ENCODE peak calls at places on chromosomes 7 and 10, in ten cellular contexts. O is GM20000; J is ovary; N is cardiac muscle cell; H is CD4-positive, alpha-beta memory T cell; C is right atrium auricular region; E is uterus; T is kidney tubule cell; Q is smooth muscle cell of the brain vasculature; D is caudate nucleus. S is an unnamed sample.

GRCh38 chr10:103833731-103834365 is 21.5 kb downstream of the SH3PXD2A start:
- DNase-seq in Q (peak; percentile 59), E (peak; percentile 78), H (no peak), N (no peak), D (no peak), T (no peak), C (no peak), J (peak; percentile 84), O (no peak), S (peak; percentile 69)

GRCh38 chr10:24465124-24465874 is 256.4 kb downstream of the KIAA1217 start:
- DNase-seq in J (no peak), N (peak; percentile 35), O (no peak), E (no peak), Q (no peak), C (no peak), T (peak; percentile 68), D (no peak), H (no peak), S (no peak)

GRCh38 chr7:27073066-27073465 is 22.7 kb downstream of the HOXA1 start:
- DNase-seq in C (no peak), N (no peak), O (no peak), J (no peak), H (no peak), D (no peak), Q (no peak), E (no peak), T (no peak), S (no peak)

GRCh38 chr7:27532256-27532783 is 130.4 kb downstream of the HIBADH start:
- DNase-seq in Q (no peak), D (no peak), J (no peak), T (no peak), E (no peak), H (no peak), C (no peak), O (no peak), N (no peak), S (no peak)

GRCh38 chr7:20385121-20385520 is 54.4 kb downstream of the ITGB8 start:
- DNase-seq in N (no peak), C (no peak), E (no peak), T (peak; percentile 86), O (no peak), H (no peak), D (no peak), J (no peak), Q (no peak), S (no peak)

GRCh38 chr7:77858278-77858677 is 59.7 kb downstream of the PHTF2 start:
- DNase-seq in O (peak; percentile 21), D (no peak), E (no peak), H (no peak), Q (no peak), N (no peak), C (no peak), J (no peak), T (no peak), S (no peak)

GRCh38 chr10:1204434-1205326 is 148.5 kb downstream of the WDR37 start:
- DNase-seq in T (no peak), C (no peak), J (no peak), Q (no peak), N (no peak), D (no peak), O (no peak), H (no peak), E (no peak), S (no peak)

GRCh38 chr7:37285701-37286475 is 162.8 kb downstream of the ELMO1 start:
- DNase-seq in T (no peak), J (no peak), E (no peak), H (no peak), C (no peak), Q (no peak), O (no peak), N (peak; percentile 47), D (no peak), S (no peak)

GRCh38 chr7:142383826-142384507 is 126.1 kb upstream of the PRSS58 start:
- DNase-seq in O (no peak), T (peak; percentile 64), N (no peak), H (peak; percentile 4), E (no peak), D (no peak), Q (no peak), J (no peak), C (no peak), S (no peak)

GRCh38 chr7:30146127-30146612 is 11.4 kb downstream of the MTURN start:
- DNase-seq in H (no peak), T (peak; percentile 57), E (no peak), N (peak; percentile 34), D (peak; percentile 15), C (no peak), O (no peak), Q (no peak), J (no peak), S (no peak)

GRCh38 chr10:26485150-26485941 is 47.2 kb downstream of the APBB1IP start:
- DNase-seq in C (no peak), T (peak; percentile 88), D (no peak), O (no peak), N (peak; percentile 56), H (no peak), J (no peak), Q (no peak), E (no peak), S (no peak)

GRCh38 chr7:124263232-124263827 is 230.5 kb upstream of the TMEM229A start:
- DNase-seq in Q (no peak), H (no peak), T (peak; percentile 75), N (no peak), E (no peak), C (no peak), O (peak; percentile 39), J (no peak), D (no peak), S (peak; percentile 17)

GRCh38 chr7:105306160-105306784 is 82.4 kb downstream of the SRPK2 start:
- DNase-seq in E (no peak), H (no peak), D (no peak), C (no peak), O (no peak), Q (no peak), N (no peak), J (no peak), T (peak; percentile 37), S (no peak)

GRCh38 chr10:121853950-121854349 is 73.9 kb downstream of the ATE1 start:
- DNase-seq in T (no peak), D (no peak), J (no peak), E (no peak), Q (no peak), O (no peak), C (no peak), H (no peak), N (no peak), S (no peak)

GRCh38 chr7:150451097-150451793 is 815 bp downstream of the GIMAP8 start:
- DNase-seq in C (no peak), J (no peak), E (peak; percentile 39), Q (no peak), T (no peak), O (peak; percentile 45), D (no peak), N (no peak), H (peak; percentile 66), S (no peak)

GRCh38 chr10:20407421-20407820 is 489.7 kb downstream of the NEBL start:
- DNase-seq in N (no peak), J (no peak), T (no peak), H (no peak), Q (no peak), C (no peak), D (no peak), E (no peak), O (no peak), S (no peak)

GRCh38 chr10:102504179-102504975 is 605 bp downstream of the SUFU start:
- DNase-seq in D (peak; percentile 43), O (no peak), C (no peak), T (peak; percentile 42), N (peak; percentile 68), H (peak; percentile 33), Q (no peak), E (peak; percentile 43), J (peak; percentile 50), S (no peak)

GRCh38 chr10:63157845-63158624 is 24.9 kb downstream of the NRBF2 start:
- DNase-seq in J (peak; percentile 47), Q (peak; percentile 79), T (peak; percentile 86), C (no peak), N (peak; percentile 85), D (peak; percentile 59), O (peak; percentile 56), E (peak; percentile 47), H (peak; percentile 64), S (peak; percentile 26)

GRCh38 chr7:129780257-129781127 is 169.0 kb downstream of the NRF1 start:
- DNase-seq in T (peak; percentile 93), C (no peak), Q (no peak), D (no peak), O (no peak), J (no peak), E (no peak), N (peak; percentile 47), H (no peak), S (peak; percentile 100)

GRCh38 chr10:113022265-113022664 is 72.2 kb downstream of the TCF7L2 start:
- DNase-seq in J (no peak), E (no peak), H (no peak), N (no peak), C (no peak), O (no peak), T (no peak), Q (no peak), D (no peak), S (no peak)

GRCh38 chr7:141335164-141335563 is 216.0 kb upstream of the AGK start:
- DNase-seq in Q (no peak), D (no peak), T (no peak), C (no peak), O (no peak), H (no peak), J (no peak), E (no peak), N (no peak), S (no peak)

GRCh38 chr7:44367475-44368030 is 42.2 kb upstream of the CAMK2B start:
- DNase-seq in H (no peak), N (no peak), T (no peak), E (no peak), O (no peak), Q (no peak), J (no peak), D (no peak), C (no peak), S (no peak)

GRCh38 chr7:73622909-73623797 is 1.2 kb downstream of the MLXIPL start:
- DNase-seq in T (no peak), N (peak; percentile 27), H (no peak), O (peak; percentile 28), Q (no peak), J (peak; percentile 47), E (no peak), C (peak; percentile 75), D (no peak), S (peak; percentile 88)

GRCh38 chr10:131264110-131264788 is 47.3 kb downstream of the TCERG1L start:
- DNase-seq in E (no peak), Q (no peak), C (no peak), J (no peak), D (no peak), N (no peak), T (no peak), H (no peak), O (no peak), S (no peak)

GRCh38 chr7:101486764-101487458 is 124.2 kb downstream of the COL26A1 start:
- DNase-seq in C (no peak), T (no peak), N (no peak), D (no peak), J (no peak), E (peak; percentile 40), O (no peak), Q (no peak), H (no peak), S (no peak)

GRCh38 chr10:338176-339037 is 203.2 kb downstream of the ZMYND11 start:
- DNase-seq in E (no peak), D (peak; percentile 44), O (no peak), J (no peak), H (no peak), Q (no peak), T (peak; percentile 93), C (no peak), N (no peak), S (no peak)

GRCh38 chr10:78911533-78912340 is 157.0 kb upstream of the ZMIZ1 start:
- DNase-seq in N (no peak), O (no peak), H (no peak), D (no peak), Q (no peak), C (no peak), T (no peak), J (peak; percentile 2), E (no peak), S (no peak)

GRCh38 chr10:131445623-131446022 is 134.1 kb upstream of the TCERG1L start:
- DNase-seq in T (no peak), O (no peak), N (no peak), C (no peak), D (no peak), E (no peak), Q (no peak), J (no peak), H (no peak), S (no peak)